ENCODE peak calls at places on chromosomes 2 and 18, in ten cellular contexts. L is H54; F is Caki2; K is gastrocnemius medialis; B is foreskin fibroblast; W is uterus; X is T-helper 2 cell; G is HT-29; Q is stimulated activated CD8-positive, alpha-beta memory T cell treated with anti-CD3 and anti-CD28 coated beads, Interleukin-7, amount 100 ng/mL, for 1 hour; Y is NCI-H748 treated with DMSO at 0.1 percent for 48 hours. Z is an unnamed sample.
A peak's percentile ranks its signal among the peaks of the same experiment; 100 is the strongest.

GRCh38 chr2:28705743-28706142 is 45.9 kb upstream of the PPP1CB start:
- DNase-seq in B (no peak), Q (no peak), Y (no peak), F (no peak), X (no peak), L (no peak), W (no peak), G (no peak), K (no peak), Z (no peak)

GRCh38 chr2:19349911-19350677 is 8.3 kb downstream of the OSR1 start:
- DNase-seq in L (no peak), G (no peak), X (no peak), F (no peak), K (no peak), W (no peak), B (no peak), Y (no peak), Q (no peak), Z (peak; percentile 89)

GRCh38 chr2:150487537-150488429 is at the start of gene RND3:
- DNase-seq in Q (no peak), Y (peak; percentile 96), F (peak; percentile 98), W (peak; percentile 95), K (peak; percentile 93), B (peak; percentile 98), G (peak; percentile 99), X (no peak), L (peak; percentile 72), Z (peak; percentile 94)

GRCh38 chr2:236317938-236318396 is 53.8 kb upstream of the ASB18 start:
- DNase-seq in K (no peak), X (no peak), F (no peak), Y (no peak), B (no peak), G (peak; percentile 54), Q (no peak), L (no peak), W (no peak), Z (no peak)

GRCh38 chr2:158509928-158510797 is 53.4 kb downstream of the PKP4 start:
- DNase-seq in F (no peak), G (peak; percentile 49), K (no peak), Q (no peak), L (no peak), B (no peak), W (no peak), X (no peak), Y (no peak), Z (no peak)

GRCh38 chr18:10930078-10930477 is 219.3 kb downstream of the PIEZO2 start:
- DNase-seq in G (no peak), B (no peak), Y (no peak), K (no peak), L (no peak), W (no peak), F (no peak), X (no peak), Q (no peak), Z (no peak)

GRCh38 chr2:217371681-217372297 is 511.9 kb upstream of the TNP1 start:
- DNase-seq in K (no peak), L (no peak), Q (no peak), W (no peak), G (no peak), X (no peak), Y (peak; percentile 6), B (no peak), F (no peak), Z (no peak)

GRCh38 chr2:191500566-191501389 is 177.2 kb upstream of the NABP1 start:
- DNase-seq in L (no peak), W (no peak), F (no peak), G (no peak), K (no peak), Y (no peak), X (no peak), B (no peak), Q (no peak), Z (no peak)

GRCh38 chr2:167196461-167197252 is 308.4 kb downstream of the XIRP2 start:
- DNase-seq in G (peak; percentile 13), B (no peak), F (no peak), W (no peak), Y (no peak), Q (no peak), K (peak; percentile 78), L (no peak), X (no peak), Z (no peak)

GRCh38 chr2:240051697-240052096 is 1.6 kb downstream of the OR6B3 start:
- DNase-seq in G (no peak), X (no peak), L (no peak), F (no peak), B (no peak), Q (no peak), W (no peak), Y (no peak), K (no peak), Z (no peak)

GRCh38 chr2:75548036-75548573 is 12.6 kb downstream of the EVA1A start:
- DNase-seq in Q (no peak), W (no peak), B (no peak), L (no peak), G (no peak), Y (peak; percentile 31), F (no peak), X (no peak), K (no peak), Z (no peak)

GRCh38 chr2:71619230-71619741 is 165.9 kb downstream of the DYSF start:
- DNase-seq in Q (no peak), B (no peak), G (no peak), X (no peak), K (no peak), F (no peak), W (no peak), Y (no peak), L (no peak), Z (peak; percentile 68)

GRCh38 chr2:67927489-67927888 is 135.3 kb downstream of the C1D start:
- DNase-seq in Y (no peak), X (no peak), K (no peak), W (no peak), G (no peak), B (no peak), Q (no peak), L (no peak), F (no peak), Z (no peak)

GRCh38 chr2:206443735-206444527 is 599 bp downstream of the ADAM23 start:
- DNase-seq in B (no peak), Q (no peak), X (no peak), F (peak; percentile 33), W (no peak), K (no peak), G (no peak), Y (peak; percentile 27), L (peak; percentile 49), Z (peak; percentile 78)

GRCh38 chr2:53366570-53366969 is 401.0 kb upstream of the CHAC2 start:
- DNase-seq in X (no peak), G (no peak), K (no peak), B (no peak), W (no peak), F (no peak), L (no peak), Q (no peak), Y (peak; percentile 72), Z (no peak)

GRCh38 chr2:109368798-109369197 is 239.8 kb downstream of the SH3RF3 start:
- DNase-seq in Y (no peak), F (no peak), Q (no peak), B (no peak), X (no peak), L (no peak), G (no peak), W (peak; percentile 8), K (no peak), Z (peak; percentile 2)

GRCh38 chr18:80034852-80035406 is 695 bp downstream of the RBFA start:
- DNase-seq in G (peak; percentile 6), K (no peak), F (no peak), B (no peak), Q (no peak), Y (no peak), X (no peak), L (no peak), W (no peak), Z (no peak)

GRCh38 chr18:8176554-8176953 is 432.7 kb upstream of the RAB12 start:
- DNase-seq in Y (no peak), F (peak; percentile 28), Q (no peak), B (no peak), L (no peak), K (no peak), W (no peak), G (no peak), X (no peak), Z (no peak)

GRCh38 chr18:61606759-61607158 is 273.5 kb downstream of the CDH20 start:
- DNase-seq in W (peak; percentile 66), K (peak; percentile 57), F (peak; percentile 23), X (no peak), B (peak; percentile 93), L (peak; percentile 33), Q (no peak), G (peak; percentile 41), Y (no peak), Z (no peak)

GRCh38 chr2:176106636-176107539 is at the start of gene HOXD11:
- DNase-seq in Q (no peak), K (no peak), F (peak; percentile 77), W (peak; percentile 80), Y (peak; percentile 78), X (no peak), B (peak; percentile 55), L (peak; percentile 90), G (no peak), Z (peak; percentile 84)

GRCh38 chr2:96549967-96550786 is 13.6 kb downstream of the ARID5A start:
- DNase-seq in G (peak; percentile 86), W (no peak), Y (peak; percentile 2), B (no peak), Q (no peak), F (no peak), K (peak; percentile 73), L (no peak), X (no peak), Z (no peak)

GRCh38 chr18:62957885-62958472 is 242.6 kb downstream of the PHLPP1 start:
- DNase-seq in F (peak; percentile 2), G (peak; percentile 42), Q (no peak), Y (peak; percentile 47), X (no peak), B (no peak), K (no peak), L (no peak), W (no peak), Z (no peak)

GRCh38 chr2:84495539-84496146 is 20.7 kb upstream of the DNAH6 start:
- DNase-seq in Y (peak; percentile 14), B (peak; percentile 54), W (no peak), Q (no peak), X (peak; percentile 48), F (peak; percentile 54), G (peak; percentile 75), L (no peak), K (no peak), Z (no peak)

GRCh38 chr2:235950473-235950809 is 217.7 kb downstream of the GBX2 start:
- DNase-seq in B (no peak), G (no peak), Y (no peak), X (no peak), F (no peak), L (no peak), K (no peak), W (no peak), Q (no peak), Z (no peak)